ENCODE peak calls at places on chromosome 16, in four cellular contexts. I is adrenal gland, V is ovary, K is PC-3. E is an unnamed sample.

GRCh38 chr16:54240180-54241125 is 46.1 kb downstream of the IRX3 start:
- DNase-seq in I (no peak), V (no peak), K (no peak), E (no peak)

GRCh38 chr16:86994651-86995171 is 322.5 kb downstream of the C16orf95 start:
- DNase-seq in I (no peak), V (no peak), K (peak), E (peak)

GRCh38 chr16:75483222-75483621 is 12.0 kb downstream of the CHST6 start:
- DNase-seq in I (no peak), V (no peak), K (peak), E (peak)

GRCh38 chr16:80948886-80949502 is 57.7 kb downstream of the CMC2 start:
- DNase-seq in I (no peak), V (peak), K (peak), E (peak)

GRCh38 chr16:54783980-54784379 is 146.7 kb upstream of the IRX5 start:
- DNase-seq in I (no peak), V (no peak), K (no peak), E (no peak)

GRCh38 chr16:12089492-12090161 is 113.1 kb downstream of the SNX29 start:
- DNase-seq in I (no peak), V (peak), K (no peak), E (no peak)

GRCh38 chr16:73329363-73330306 is 281.7 kb upstream of the ZFHX3 start:
- DNase-seq in I (no peak), V (no peak), K (no peak), E (no peak)

GRCh38 chr16:49834496-49835009 is 21.4 kb downstream of the ZNF423 start:
- DNase-seq in I (peak), V (peak), K (no peak), E (no peak)

GRCh38 chr16:293043-293775 is 10.2 kb downstream of the PDIA2 start:
- DNase-seq in I (no peak), V (no peak), K (no peak), E (no peak)

GRCh38 chr16:87053016-87053982 is 263.9 kb downstream of the C16orf95 start:
- DNase-seq in I (no peak), V (no peak), K (no peak), E (no peak)

GRCh38 chr16:87678618-87679017 is 76.3 kb downstream of the JPH3 start:
- DNase-seq in I (no peak), V (no peak), K (no peak), E (no peak)

GRCh38 chr16:63289834-63290460 is 1253.7 kb upstream of the CDH8 start:
- DNase-seq in I (peak), V (no peak), K (peak), E (no peak)

GRCh38 chr16:64089697-64090096 is 1032.2 kb downstream of the CDH11 start:
- DNase-seq in I (no peak), V (no peak), K (peak), E (peak)

GRCh38 chr16:7216719-7217118 is 115.9 kb upstream of the RBFOX1 start:
- DNase-seq in I (no peak), V (no peak), K (no peak), E (no peak)

GRCh38 chr16:55040366-55041086 is 109.9 kb downstream of the IRX5 start:
- DNase-seq in I (no peak), V (no peak), K (no peak), E (no peak)

GRCh38 chr16:10971560-10971961 is 27.2 kb downstream of the CLEC16A start:
- DNase-seq in I (no peak), V (peak), K (peak), E (peak)

GRCh38 chr16:4477966-4478365 is 1.8 kb downstream of the HMOX2 start:
- DNase-seq in I (no peak), V (no peak), K (peak), E (peak)

GRCh38 chr16:15950167-15950854 is 895 bp downstream of the ABCC1 start:
- DNase-seq in I (no peak), V (peak), K (peak), E (peak)

GRCh38 chr16:75810342-75810741 is 84.1 kb upstream of the CPHXL start:
- DNase-seq in I (no peak), V (no peak), K (no peak), E (no peak)

DNA sequence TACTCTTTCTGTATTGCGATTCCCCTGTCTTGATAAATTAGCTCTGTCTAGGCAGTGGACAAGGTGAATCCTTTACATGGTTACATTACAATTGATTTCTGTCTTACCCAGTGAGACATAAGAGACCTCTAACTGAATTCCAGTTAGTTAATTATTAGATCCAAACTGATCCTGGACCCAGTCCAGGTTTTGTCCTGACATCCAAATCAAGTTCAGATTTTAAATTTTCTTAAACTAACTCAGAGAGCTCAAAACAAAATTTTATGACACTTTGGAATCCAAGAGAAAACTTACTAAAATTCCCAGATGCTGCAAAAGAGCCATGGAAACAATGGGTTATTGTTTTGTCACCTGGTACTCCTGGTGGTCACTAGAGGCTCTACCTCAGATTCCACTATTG is 2166.6 kb downstream of the TP53TG3F start:
- DNase-seq in I (no peak), V (no peak), K (no peak), E (no peak)
- TF ChIP-seq CTCF in I (no peak), V (no peak), K (no peak), E (no peak)

GRCh38 chr16:48385272-48385953 is at the start of gene SIAH1:
- DNase-seq in I (peak), V (peak), K (peak), E (peak)

GRCh38 chr16:48383877-48384304 is 1.3 kb downstream of the SIAH1 start:
- DNase-seq in I (peak), V (no peak), K (peak), E (peak)

GRCh38 chr16:48384305-48384981 is 770 bp downstream of the SIAH1 start:
- DNase-seq in I (peak), V (peak), K (peak), E (no peak)

GRCh38 chr16:48383204-48383876 is 1.9 kb downstream of the SIAH1 start:
- DNase-seq in I (no peak), V (no peak), K (no peak), E (no peak)

GRCh38 chr16:48384982-48385271 is 286 bp downstream of the SIAH1 start:
- DNase-seq in I (no peak), V (no peak), K (no peak), E (no peak)
- TF ChIP-seq CTCF in I (no peak), V (no peak), K (no peak), E (no peak)

GRCh38 chr16:65722429-65722828 is 600.6 kb upstream of the CDH11 start:
- DNase-seq in I (no peak), V (no peak), K (no peak), E (no peak)
- TF ChIP-seq CTCF in I (no peak), V (no peak), K (no peak), E (no peak)

GRCh38 chr16:35188288-35189155 is 1729.1 kb downstream of the TP53TG3F start:
- DNase-seq in I (no peak), V (no peak), K (no peak), E (peak)
- TF ChIP-seq CTCF in I (no peak), V (no peak), K (no peak), E (peak)

GRCh38 chr16:23296994-23297393 is 5.1 kb upstream of the SCNN1B start:
- DNase-seq in I (no peak), V (no peak), K (peak), E (no peak)
- TF ChIP-seq CTCF in I (no peak), V (no peak), K (peak), E (peak)

GRCh38 chr16:19945934-19946333 is 61.3 kb upstream of the GPRC5B start:
- DNase-seq in I (no peak), V (no peak), K (no peak), E (no peak)

GRCh38 chr16:19948186-19949104 is 63.8 kb upstream of the GPRC5B start:
- DNase-seq in I (no peak), V (no peak), K (no peak), E (no peak)
- TF ChIP-seq CTCF in I (no peak), V (no peak), K (no peak), E (no peak)

DNA sequence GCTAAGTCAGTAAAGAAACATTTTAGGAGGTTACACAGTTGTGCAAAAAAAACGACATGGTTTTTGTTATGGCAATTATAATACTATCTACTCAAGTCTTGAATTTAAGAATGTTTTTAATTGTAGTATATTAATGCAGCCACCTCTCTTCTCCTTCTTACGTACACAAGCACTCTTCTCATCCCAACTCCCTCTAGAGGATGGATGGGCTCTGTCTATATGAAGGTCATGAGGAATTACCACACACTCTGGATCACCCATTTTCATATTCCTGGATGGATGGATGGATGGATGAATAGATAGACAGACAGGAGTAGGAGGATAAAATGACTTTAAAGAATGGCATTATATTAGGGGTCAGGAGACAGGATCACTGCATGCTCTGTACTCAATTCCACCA is 120.0 kb downstream of the PHKB start:
- DNase-seq in I (no peak), V (no peak), K (no peak), E (no peak)
- TF ChIP-seq CTCF in I (no peak), V (no peak), K (peak), E (peak)